ENCODE peak calls at places on chromosomes 7 and 10, in ten cellular contexts. O is PC-3, N is GM10248, M is H4, R is GM03348, C is GM12865, X is NCI-H345, T is NCI-H446, W is AG10803, S is HS-5. D is an unnamed sample.
A peak's percentile ranks its signal among the peaks of the same experiment; 100 is the strongest.

GRCh38 chr7:16271990-16272665 is 149.2 kb downstream of the CRPPA start:
- DNase-seq in O (peak; percentile 37), C (no peak), M (no peak), T (no peak), X (no peak), S (no peak), N (no peak), W (peak; percentile 18), R (peak; percentile 41), D (no peak)

GRCh38 chr10:3955493-3955892 is 170.5 kb upstream of the KLF6 start:
- DNase-seq in C (no peak), T (no peak), N (no peak), S (no peak), W (no peak), X (peak; percentile 56), M (no peak), O (no peak), R (no peak), D (no peak)

GRCh38 chr10:4457597-4457996 is 368.4 kb upstream of the AKR1E2 start:
- DNase-seq in X (no peak), R (no peak), O (no peak), T (no peak), C (no peak), M (no peak), S (no peak), N (no peak), W (no peak), D (no peak)

GRCh38 chr10:21532694-21533576 is 1.1 kb upstream of the MLLT10 start:
- DNase-seq in T (no peak), R (no peak), M (no peak), N (no peak), S (no peak), O (no peak), W (no peak), X (peak; percentile 34), C (no peak), D (no peak)

GRCh38 chr7:30225863-30226361 is 58.5 kb upstream of the ZNRF2 start:
- DNase-seq in C (peak; percentile 83), S (peak; percentile 22), T (peak; percentile 64), M (peak; percentile 90), R (peak; percentile 36), O (peak; percentile 90), N (peak; percentile 65), W (peak; percentile 40), X (peak; percentile 29), D (peak; percentile 97)

GRCh38 chr7:102042016-102042656 is 224.7 kb downstream of the CUX1 start:
- DNase-seq in M (no peak), W (peak; percentile 52), X (no peak), N (no peak), O (peak; percentile 79), S (no peak), R (peak; percentile 60), T (no peak), C (no peak), D (peak; percentile 85)

GRCh38 chr7:30744075-30744417 is 7.9 kb upstream of the INMT start:
- DNase-seq in O (no peak), X (no peak), S (no peak), T (no peak), C (no peak), W (no peak), M (no peak), N (no peak), R (no peak), D (no peak)

GRCh38 chr10:61939575-61940301 is 38.2 kb downstream of the ARID5B start:
- DNase-seq in C (peak; percentile 52), M (peak; percentile 15), T (no peak), R (peak; percentile 54), N (no peak), O (peak; percentile 100), W (peak; percentile 78), X (no peak), S (peak; percentile 86), D (peak; percentile 65)

GRCh38 chr10:4260483-4260882 is 475.5 kb upstream of the KLF6 start:
- DNase-seq in R (peak; percentile 29), M (no peak), W (peak; percentile 52), S (no peak), N (no peak), T (no peak), O (peak; percentile 16), C (no peak), X (no peak), D (no peak)

GRCh38 chr7:30778246-30779025 is 7.2 kb downstream of the MINDY4 start:
- DNase-seq in R (no peak), W (no peak), O (no peak), S (no peak), N (no peak), C (no peak), T (no peak), M (no peak), X (no peak), D (no peak)

D was measured in kidney tubule cell.